ENCODE peak calls at places on chromosomes 12 and 14, in six cellular contexts. T is PC-3, A is AG09309, Q is right atrium auricular region, R is HCT116, W is pancreas. Y is an unnamed sample.

GRCh38 chr12:57224973-57225679 is 4.4 kb upstream of the SHMT2 start:
- DNase-seq in T (no peak), A (no peak), Q (no peak), R (no peak), W (no peak), Y (no peak)

GRCh38 chr12:50488801-50489200 is 16.0 kb upstream of the DIP2B start:
- DNase-seq in T (no peak), A (no peak), Q (no peak), R (no peak), W (no peak), Y (no peak)

GRCh38 chr12:116152268-116152667 is 125.2 kb downstream of the MED13L start:
- DNase-seq in T (no peak), A (peak), Q (no peak), R (no peak), W (no peak), Y (peak)

GRCh38 chr12:52771088-52771487 is 6.1 kb downstream of the KRT76 start:
- DNase-seq in T (no peak), A (no peak), Q (no peak), R (no peak), W (no peak), Y (no peak)

GRCh38 chr12:31589582-31589895 is 1.4 kb downstream of the DENND5B start:
- DNase-seq in T (no peak), A (no peak), Q (no peak), R (no peak), W (no peak), Y (no peak)

GRCh38 chr12:39764944-39765560 is 145.4 kb upstream of the ABCD2 start:
- DNase-seq in T (peak), A (no peak), Q (no peak), R (peak), W (no peak), Y (peak)

GRCh38 chr12:101040936-101041335 is 169.1 kb downstream of the SLC5A8 start:
- DNase-seq in T (peak), A (no peak), Q (no peak), R (no peak), W (no peak), Y (peak)

GRCh38 chr12:122195405-122195804 is 8.1 kb upstream of the B3GNT4 start:
- DNase-seq in T (no peak), A (no peak), Q (no peak), R (no peak), W (no peak), Y (no peak)

GRCh38 chr12:43758247-43758727 is 303 bp downstream of the PUS7L start:
- DNase-seq in T (peak), A (no peak), Q (no peak), R (no peak), W (no peak), Y (peak)

GRCh38 chr14:61388173-61388975 is 67.0 kb downstream of the PRKCH start:
- DNase-seq in T (peak), A (peak), Q (no peak), R (peak), W (no peak), Y (peak)

GRCh38 chr12:74317078-74317581 is 220.5 kb upstream of the ATXN7L3B start:
- DNase-seq in T (peak), A (no peak), Q (no peak), R (no peak), W (peak), Y (peak)

GRCh38 chr12:20451759-20452158 is 83.4 kb downstream of the PDE3A start:
- DNase-seq in T (peak), A (peak), Q (no peak), R (no peak), W (no peak), Y (peak)

GRCh38 chr14:35435177-35435576 is 30.6 kb upstream of the NFKBIA start:
- DNase-seq in T (peak), A (no peak), Q (no peak), R (no peak), W (no peak), Y (peak)

GRCh38 chr14:20614038-20614840 is 23.1 kb upstream of the RNASE12 start:
- DNase-seq in T (peak), A (no peak), Q (no peak), R (no peak), W (no peak), Y (no peak)

GRCh38 chr14:41505491-41505890 is 101.2 kb upstream of the LRFN5 start:
- DNase-seq in T (no peak), A (no peak), Q (no peak), R (no peak), W (no peak), Y (no peak)

GRCh38 chr12:58566599-58566998 is 353.7 kb downstream of the LRIG3 start:
- DNase-seq in T (peak), A (peak), Q (no peak), R (no peak), W (no peak), Y (peak)

GRCh38 chr12:121010860-121011259 is 5.4 kb downstream of the C12orf43 start:
- DNase-seq in T (no peak), A (no peak), Q (no peak), R (no peak), W (no peak), Y (no peak)

GRCh38 chr12:109719123-109720022 is 5.7 kb downstream of the FAM222A start:
- DNase-seq in T (peak), A (no peak), Q (no peak), R (no peak), W (no peak), Y (no peak)

GRCh38 chr14:29654910-29655590 is 272.6 kb downstream of the PRKD1 start:
- DNase-seq in T (no peak), A (no peak), Q (no peak), R (no peak), W (no peak), Y (peak)

GRCh38 chr14:101077511-101078074 is 174.1 kb upstream of the RTL1 start:
- DNase-seq in T (no peak), A (no peak), Q (peak), R (no peak), W (no peak), Y (no peak)

GRCh38 chr12:92277795-92278194 is 132.1 kb upstream of the BTG1 start:
- DNase-seq in T (no peak), A (no peak), Q (no peak), R (no peak), W (no peak), Y (no peak)

GRCh38 chr12:92271341-92271740 is 125.7 kb upstream of the BTG1 start:
- DNase-seq in T (no peak), A (no peak), Q (no peak), R (no peak), W (no peak), Y (no peak)

GRCh38 chr12:92270501-92270900 is 124.9 kb upstream of the BTG1 start:
- DNase-seq in T (no peak), A (no peak), Q (no peak), R (no peak), W (no peak), Y (no peak)

GRCh38 chr12:92275443-92276154 is 130.0 kb upstream of the BTG1 start:
- DNase-seq in T (no peak), A (no peak), Q (no peak), R (no peak), W (no peak), Y (no peak)

GRCh38 chr12:92272301-92272964 is 126.8 kb upstream of the BTG1 start:
- DNase-seq in T (no peak), A (no peak), Q (no peak), R (no peak), W (no peak), Y (no peak)
- H3K4me3 ChIP-seq in T (no peak), A (no peak), Q (no peak), R (no peak), W (no peak), Y (no peak)

GRCh38 chr12:1915082-1915968 is 3.1 kb downstream of the CACNA2D4 start:
- DNase-seq in T (no peak), A (no peak), Q (peak), R (no peak), W (no peak), Y (no peak)
- TF ChIP-seq CTCF in T (no peak), A (no peak), Q (no peak), R (no peak), W (no peak), Y (no peak)

GRCh38 chr12:10361084-10361483 is 28.8 kb downstream of the KLRK1 start:
- DNase-seq in T (peak), A (no peak), Q (no peak), R (no peak), W (no peak), Y (no peak)
- H3K4me3 ChIP-seq in T (peak), A (no peak), Q (no peak), R (no peak), W (no peak), Y (no peak)

GRCh38 chr14:57066887-57067513 is 201.7 kb downstream of the EXOC5 start:
- DNase-seq in T (peak), A (no peak), Q (no peak), R (peak), W (peak), Y (peak)
- TF ChIP-seq CTCF in T (peak), A (peak), Q (no peak), R (peak), W (peak), Y (peak)

GRCh38 chr14:68088463-68088862 is 268.9 kb downstream of the RAD51B start:
- DNase-seq in T (no peak), A (no peak), Q (no peak), R (peak), W (no peak), Y (peak)
- H3K4me3 ChIP-seq in T (no peak), A (no peak), Q (no peak), R (peak), W (no peak), Y (no peak)

GRCh38 chr12:5965950-5966383 is 20.9 kb upstream of the ANO2 start:
- DNase-seq in T (peak), A (peak), Q (no peak), R (peak), W (peak), Y (peak)
- TF ChIP-seq CTCF in T (peak), A (peak), Q (peak), R (peak), W (peak), Y (peak)

DNA sequence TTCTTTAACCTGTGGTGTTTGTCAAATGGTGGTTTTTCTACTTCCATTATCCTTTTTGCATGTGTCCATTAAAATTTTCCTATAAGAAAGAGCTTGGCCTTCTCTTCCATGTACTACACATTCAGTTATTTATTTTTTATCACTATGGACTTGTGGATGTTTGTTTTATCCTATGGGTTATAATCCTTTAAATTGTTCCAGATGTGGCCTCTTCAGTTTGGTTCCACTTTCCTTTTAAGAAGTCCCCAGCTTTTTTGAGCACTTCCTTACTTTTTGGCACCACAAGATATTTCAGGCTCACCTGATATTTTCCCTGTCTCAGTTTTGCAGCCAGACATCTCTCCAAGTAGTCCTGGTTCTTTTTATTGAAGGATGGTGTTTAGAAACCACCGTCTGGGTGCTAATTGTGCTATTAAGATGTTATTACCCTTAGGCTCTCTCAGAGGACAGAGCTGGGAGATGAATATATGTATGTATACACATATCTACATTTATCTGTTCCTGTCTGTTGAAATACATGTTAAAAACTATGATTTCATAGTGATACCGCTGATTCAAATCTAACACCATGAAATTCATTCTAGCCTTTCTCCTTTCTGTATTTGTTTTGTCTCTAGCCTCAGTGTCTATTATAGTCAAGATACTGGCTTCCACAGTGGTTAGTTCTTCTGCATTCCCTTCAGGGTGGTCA is 408.5 kb upstream of the RGS6 start:
- DNase-seq in T (no peak), A (no peak), Q (no peak), R (no peak), W (no peak), Y (peak)
- H3K4me3 ChIP-seq in T (no peak), A (no peak), Q (no peak), R (no peak), W (no peak), Y (no peak)

Y was measured in fibroblast of mammary gland.